ENCODE peak calls at places on chromosomes 6 and 20, in five cellular contexts. Q is upper lobe of right lung, S is PC-9, O is SK-N-SH, E is brain microvascular endothelial cell. U is an unnamed sample.

GRCh38 chr6:98487612-98488011 is 346.8 kb upstream of the POU3F2 start:
- DNase-seq in Q (no peak), S (no peak), O (no peak), E (no peak), U (no peak)

GRCh38 chr6:26351544-26351953 is 13.4 kb upstream of the BTN3A2 start:
- DNase-seq in Q (no peak), S (peak; percentile 82), O (no peak), E (peak; percentile 98), U (peak; percentile 77)

GRCh38 chr20:58551631-58552030 is 36.4 kb upstream of the APCDD1L start:
- DNase-seq in Q (no peak), S (no peak), O (no peak), E (no peak), U (no peak)

GRCh38 chr20:51661609-51662178 is 106.5 kb downstream of the ATP9A start:
- DNase-seq in Q (no peak), S (peak; percentile 93), O (no peak), E (no peak), U (peak; percentile 27)

GRCh38 chr6:37960139-37960935 is 140.8 kb downstream of the ZFAND3 start:
- DNase-seq in Q (no peak), S (no peak), O (no peak), E (no peak), U (no peak)

GRCh38 chr20:64198347-64198746 is 34.1 kb downstream of the MYT1 start:
- DNase-seq in Q (no peak), S (no peak), O (no peak), E (no peak), U (no peak)

GRCh38 chr6:2819891-2820814 is 21.5 kb downstream of the SERPINB1 start:
- DNase-seq in Q (no peak), S (no peak), O (no peak), E (no peak), U (no peak)

GRCh38 chr6:159577564-159577963 is 115.5 kb downstream of the SOD2 start:
- DNase-seq in Q (no peak), S (no peak), O (no peak), E (no peak), U (no peak)

GRCh38 chr6:144578385-144579350 is 293.5 kb downstream of the UTRN start:
- DNase-seq in Q (no peak), S (no peak), O (no peak), E (no peak), U (no peak)

GRCh38 chr6:87698618-87699017 is 3.4 kb downstream of the AKIRIN2 start:
- DNase-seq in Q (no peak), S (no peak), O (no peak), E (no peak), U (no peak)

GRCh38 chr6:127120109-127120786 is 1.8 kb downstream of the RSPO3 start:
- DNase-seq in Q (peak; percentile 68), S (no peak), O (peak; percentile 34), E (no peak), U (no peak)

GRCh38 chr6:127120787-127121636 is 2.5 kb downstream of the RSPO3 start:
- DNase-seq in Q (peak; percentile 89), S (peak; percentile 60), O (peak; percentile 73), E (peak; percentile 75), U (peak; percentile 32)

GRCh38 chr6:127119361-127120108 is 1.1 kb downstream of the RSPO3 start:
- DNase-seq in Q (peak; percentile 68), S (peak; percentile 30), O (peak; percentile 48), E (no peak), U (no peak)

GRCh38 chr6:127117979-127118504 is 429 bp upstream of the RSPO3 start:
- DNase-seq in Q (peak; percentile 60), S (peak; percentile 5), O (peak; percentile 30), E (no peak), U (no peak)

GRCh38 chr6:127118505-127119360 is at the start of gene RSPO3:
- DNase-seq in Q (peak; percentile 70), S (peak; percentile 35), O (peak; percentile 44), E (peak; percentile 21), U (no peak)
- H3K4me3 ChIP-seq in Q (peak within 1 kb of the TSS; percentile 57), S (peak within 1 kb of the TSS; percentile 73), O (peak within 1 kb of the TSS; percentile 48), E (peak within 1 kb of the TSS; percentile 56), U (peak within 1 kb of the TSS; percentile 46)

GRCh38 chr6:53178837-53179432 is 30.3 kb upstream of the GCM1 start:
- DNase-seq in Q (no peak), S (no peak), O (no peak), E (no peak), U (no peak)
- TF ChIP-seq CTCF in Q (no peak), S (no peak), O (no peak), E (no peak), U (no peak)

DNA sequence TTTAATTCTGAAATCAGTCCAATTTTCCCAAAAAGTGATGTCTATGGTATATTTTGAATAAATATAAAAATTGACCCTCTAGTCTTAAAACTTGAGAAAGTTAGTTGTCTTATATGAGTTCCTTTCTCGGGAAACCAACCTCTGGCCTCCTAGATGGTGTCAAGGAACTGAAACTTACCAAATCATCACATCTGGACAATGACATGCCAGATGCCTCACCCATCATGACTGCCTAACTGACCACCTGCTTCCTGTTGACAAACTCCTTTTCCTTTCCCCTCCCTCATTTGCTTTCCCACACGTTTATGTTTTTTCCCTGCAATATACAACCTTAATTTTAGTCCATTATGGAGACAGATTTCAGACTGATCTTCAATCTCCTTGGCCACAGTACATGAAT is 731.0 kb downstream of the EPHA7 start:
- DNase-seq in Q (no peak), S (no peak), O (no peak), E (no peak), U (no peak)
- H3K4me3 ChIP-seq in Q (no peak overlapping the region), S (no peak overlapping the region), O (no peak overlapping the region), E (no peak overlapping the region), U (no peak overlapping the region)

GRCh38 chr20:57047281-57048026 is 219.0 kb downstream of the BMP7 start:
- DNase-seq in Q (peak; percentile 45), S (peak; percentile 77), O (no peak), E (no peak), U (no peak)
- TF ChIP-seq CTCF in Q (no peak), S (peak; percentile 67), O (peak; percentile 14), E (peak; percentile 58), U (no peak)

DNA sequence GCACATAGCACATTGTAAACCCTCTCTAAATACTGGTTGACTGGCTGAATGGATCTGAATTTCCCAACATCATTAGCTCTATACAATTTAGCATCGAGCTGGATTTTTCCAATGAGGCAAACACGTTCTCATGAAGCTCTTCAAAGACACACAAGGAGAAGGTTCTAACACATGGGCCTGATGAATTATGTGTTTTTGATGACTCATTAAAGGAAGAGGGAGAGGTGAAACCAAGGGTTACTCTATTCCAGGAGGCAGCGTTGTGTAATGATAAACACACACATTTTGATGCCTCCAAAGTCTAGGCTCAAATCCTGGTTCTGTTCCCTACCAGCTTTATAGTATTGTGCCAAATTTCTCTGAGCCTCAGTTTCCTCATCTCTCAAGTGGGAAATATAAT is 84.3 kb downstream of the PFDN4 start:
- DNase-seq in Q (no peak), S (peak; percentile 76), O (no peak), E (no peak), U (no peak)
- H3K4me3 ChIP-seq in Q (no peak overlapping the region), S (no peak overlapping the region), O (no peak overlapping the region), E (no peak overlapping the region), U (no peak overlapping the region)

GRCh38 chr20:48931527-48932374 is 10.2 kb downstream of the ARFGEF2 start:
- DNase-seq in Q (no peak), S (no peak), O (no peak), E (no peak), U (no peak)

GRCh38 chr20:48930035-48930434 is 8.5 kb downstream of the ARFGEF2 start:
- DNase-seq in Q (no peak), S (no peak), O (no peak), E (no peak), U (no peak)

GRCh38 chr20:48930878-48931277 is 9.4 kb downstream of the ARFGEF2 start:
- DNase-seq in Q (no peak), S (no peak), O (no peak), E (no peak), U (no peak)

GRCh38 chr20:48932375-48932941 is 10.9 kb downstream of the ARFGEF2 start:
- DNase-seq in Q (no peak), S (no peak), O (no peak), E (no peak), U (no peak)

DNA sequence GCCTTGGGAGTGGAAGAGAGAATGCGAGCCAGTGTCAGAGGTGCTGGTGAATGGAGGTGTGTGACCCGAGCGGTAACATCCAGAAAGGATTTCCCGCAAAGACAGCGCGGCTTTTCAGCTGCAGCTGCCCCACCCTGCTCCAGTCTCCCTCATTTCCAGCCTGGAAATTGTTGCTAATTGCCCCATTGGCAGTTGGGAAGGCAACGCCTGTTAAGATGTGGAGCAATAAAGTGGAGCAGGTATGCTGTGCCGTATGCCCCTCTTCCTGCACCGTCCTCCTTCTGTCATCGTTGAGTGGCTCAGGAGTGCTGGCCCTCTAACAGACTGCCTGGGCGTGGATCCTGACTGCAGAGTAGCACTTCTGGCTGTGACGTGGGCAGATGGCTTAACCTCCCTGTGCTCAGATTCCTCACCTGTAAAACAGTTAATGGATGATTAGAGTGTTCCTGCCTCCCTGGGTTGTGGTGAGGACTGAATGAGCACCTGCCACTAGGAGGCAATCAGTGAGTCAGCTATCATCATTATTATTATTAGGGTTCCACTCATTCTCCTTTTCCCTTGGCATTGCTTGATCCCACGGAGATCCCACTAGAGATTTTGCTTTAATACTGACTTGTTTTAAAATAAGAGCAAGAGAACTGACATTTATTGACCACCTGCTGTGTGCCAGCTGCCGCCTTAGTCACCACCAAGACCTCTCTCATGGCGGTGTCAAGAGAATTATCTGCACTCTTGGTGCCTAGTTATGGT is 11.7 kb downstream of the ARFGEF2 start:
- DNase-seq in Q (peak; percentile 81), S (no peak), O (no peak), E (no peak), U (no peak)
- TF ChIP-seq CTCF in Q (no peak), S (no peak), O (no peak), E (peak; percentile 1), U (no peak)

GRCh38 chr6:10837997-10838793 is at the start of gene MAK:
- DNase-seq in Q (peak; percentile 94), S (peak; percentile 80), O (peak; percentile 97), E (peak; percentile 71), U (peak; percentile 4)
- H3K4me3 ChIP-seq in Q (peak within 1 kb of the TSS; percentile 56), S (peak within 1 kb of the TSS; percentile 84), O (peak within 1 kb of the TSS; percentile 84), E (peak within 1 kb of the TSS; percentile 61), U (peak within 1 kb of the TSS; percentile 61)

DNA sequence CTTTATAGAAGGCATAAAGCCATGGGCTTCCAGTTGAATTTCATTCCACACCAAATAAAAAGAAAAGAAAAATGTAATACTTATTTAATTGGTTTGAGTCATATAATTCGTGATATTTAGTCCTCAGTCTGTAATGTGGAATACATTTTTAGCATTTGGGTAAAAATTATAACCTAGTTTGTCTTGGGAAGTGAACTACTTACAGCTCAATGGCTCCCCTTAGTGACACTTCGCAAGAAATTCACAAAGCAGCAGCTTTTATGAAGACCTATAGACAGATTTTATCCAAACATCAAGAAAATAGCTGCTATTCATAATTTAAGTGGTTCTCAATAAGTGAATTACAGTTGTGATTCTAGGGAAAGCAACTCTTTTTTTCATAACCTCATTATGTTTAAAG is 72.1 kb downstream of the RSPO3 start:
- DNase-seq in Q (no peak), S (no peak), O (no peak), E (peak; percentile 43), U (no peak)
- TF ChIP-seq CTCF in Q (peak; percentile 61), S (peak; percentile 81), O (peak; percentile 65), E (peak; percentile 63), U (peak; percentile 69)

U was measured in AG09309.